ENCODE peak calls at places on chromosomes 2 and 18, in seven cellular contexts. H, F, L, D, Z, X and T are unnamed samples.

GRCh38 chr2:20880221-20880771 is 57.4 kb upstream of the LDAH start:
- DNase-seq in H (no peak), F (no peak), L (no peak), D (no peak), Z (no peak), X (no peak), T (no peak)

GRCh38 chr2:68749345-68749744 is 14.7 kb downstream of the ARHGAP25 start:
- DNase-seq in H (no peak), F (no peak), L (no peak), D (no peak), Z (no peak), X (no peak), T (no peak)

GRCh38 chr2:5057895-5058294 is 634.3 kb upstream of the SOX11 start:
- DNase-seq in H (no peak), F (no peak), L (no peak), D (no peak), Z (no peak), X (peak), T (no peak)

GRCh38 chr2:170587937-170588336 is 127.2 kb upstream of the SP5 start:
- DNase-seq in H (no peak), F (no peak), L (no peak), D (no peak), Z (no peak), X (no peak), T (no peak)

GRCh38 chr18:55422456-55423185 is 165.4 kb downstream of the TCF4 start:
- DNase-seq in H (no peak), F (no peak), L (no peak), D (no peak), Z (no peak), X (peak), T (no peak)

GRCh38 chr2:19580830-19581229 is 222.4 kb upstream of the OSR1 start:
- DNase-seq in H (no peak), F (no peak), L (no peak), D (no peak), Z (no peak), X (no peak), T (no peak)

GRCh38 chr2:237629188-237629534 is 1.8 kb downstream of the LRRFIP1 start:
- DNase-seq in H (no peak), F (no peak), L (no peak), D (no peak), Z (no peak), X (no peak), T (no peak)

GRCh38 chr2:54503192-54503591 is 47.1 kb downstream of the SPTBN1 start:
- DNase-seq in H (no peak), F (peak), L (no peak), D (no peak), Z (no peak), X (peak), T (no peak)

GRCh38 chr2:191064590-191064989 is 50.6 kb upstream of the STAT1 start:
- DNase-seq in H (no peak), F (no peak), L (no peak), D (no peak), Z (no peak), X (no peak), T (no peak)

GRCh38 chr2:46643951-46644350 is 164.6 kb downstream of the TMEM247 start:
- DNase-seq in H (no peak), F (no peak), L (no peak), D (no peak), Z (no peak), X (no peak), T (no peak)

GRCh38 chr2:144165599-144166250 is 354.2 kb downstream of the ZEB2 start:
- DNase-seq in H (no peak), F (no peak), L (no peak), D (no peak), Z (no peak), X (no peak), T (no peak)

GRCh38 chr2:194301946-194302345 is 1355.1 kb upstream of the SLC39A10 start:
- DNase-seq in H (no peak), F (no peak), L (no peak), D (no peak), Z (no peak), X (peak), T (no peak)

GRCh38 chr2:107529146-107529545 is 297.5 kb upstream of the RGPD4 start:
- DNase-seq in H (no peak), F (no peak), L (no peak), D (no peak), Z (no peak), X (no peak), T (no peak)

GRCh38 chr2:217555075-217555876 is 447.5 kb downstream of the TNS1 start:
- DNase-seq in H (no peak), F (no peak), L (peak), D (no peak), Z (no peak), X (no peak), T (no peak)

GRCh38 chr2:227908266-227909054 is 37.0 kb downstream of the DAW1 start:
- DNase-seq in H (no peak), F (no peak), L (no peak), D (no peak), Z (no peak), X (no peak), T (no peak)

GRCh38 chr2:223075301-223076270 is 23.6 kb downstream of the KCNE4 start:
- DNase-seq in H (no peak), F (no peak), L (no peak), D (no peak), Z (no peak), X (no peak), T (no peak)

GRCh38 chr2:23595601-23596251 is 210.7 kb downstream of the KLHL29 start:
- DNase-seq in H (no peak), F (no peak), L (peak), D (no peak), Z (no peak), X (peak), T (no peak)

GRCh38 chr2:97748397-97748796 is 35.0 kb downstream of the ZAP70 start:
- DNase-seq in H (peak), F (peak), L (no peak), D (peak), Z (peak), X (no peak), T (no peak)

GRCh38 chr2:105812180-105813044 is 67.7 kb downstream of the NCK2 start:
- DNase-seq in H (no peak), F (no peak), L (peak), D (no peak), Z (no peak), X (no peak), T (no peak)

GRCh38 chr18:24602156-24602555 is 141.7 kb downstream of the HRH4 start:
- DNase-seq in H (no peak), F (no peak), L (no peak), D (no peak), Z (no peak), X (no peak), T (no peak)

GRCh38 chr2:138090330-138090729 is 126.1 kb downstream of the HNMT start:
- DNase-seq in H (no peak), F (peak), L (no peak), D (no peak), Z (no peak), X (peak), T (no peak)

GRCh38 chr2:939936-940620 is 10.6 kb upstream of the SNTG2 start:
- DNase-seq in H (no peak), F (no peak), L (peak), D (no peak), Z (no peak), X (no peak), T (no peak)

GRCh38 chr2:20914087-20914486 is 91.2 kb upstream of the LDAH start:
- DNase-seq in H (no peak), F (no peak), L (no peak), D (no peak), Z (no peak), X (no peak), T (no peak)

GRCh38 chr2:68751397-68752339 is 17.1 kb downstream of the ARHGAP25 start:
- DNase-seq in H (peak), F (peak), L (peak), D (peak), Z (peak), X (peak), T (peak)

GRCh38 chr2:237864030-237864931 is 4.9 kb downstream of the RAMP1 start:
- DNase-seq in H (no peak), F (no peak), L (no peak), D (no peak), Z (no peak), X (no peak), T (no peak)